ENCODE peak calls at places on chromosomes 12 and 14, in eight cellular contexts. Z, J, C, N, D, E, T and S are unnamed samples.

GRCh38 chr12:65615091-65615490 is 209.2 kb upstream of the HMGA2 start:
- DNase-seq in J (no peak), E (no peak), N (no peak), Z (peak; percentile 95), D (no peak), C (no peak), T (no peak), S (no peak)

GRCh38 chr12:106128526-106129430 is 10.0 kb downstream of the NUAK1 start:
- DNase-seq in N (no peak), T (no peak), D (no peak), Z (no peak), J (no peak), C (no peak), E (no peak), S (no peak)

GRCh38 chr12:65651060-65651459 is 173.2 kb upstream of the HMGA2 start:
- DNase-seq in E (no peak), T (no peak), Z (no peak), D (no peak), C (no peak), J (no peak), N (no peak), S (no peak)

GRCh38 chr12:89880695-89881350 is 172.2 kb upstream of the ATP2B1 start:
- DNase-seq in T (no peak), C (no peak), D (no peak), J (no peak), N (peak; percentile 69), Z (no peak), E (peak; percentile 82), S (no peak)

GRCh38 chr14:24215495-24216344 is at the start of gene MDP1:
- DNase-seq in Z (peak; percentile 82), T (peak; percentile 86), J (peak; percentile 82), N (peak; percentile 91), D (peak; percentile 82), E (peak; percentile 93), C (peak; percentile 85), S (peak; percentile 93)

GRCh38 chr12:49133014-49133413 is 1.8 kb upstream of the TUBA1B start:
- DNase-seq in C (no peak), T (no peak), J (no peak), Z (no peak), N (no peak), E (peak; percentile 27), D (no peak), S (no peak)

GRCh38 chr12:78959556-78959955 is 95.0 kb downstream of the SYT1 start:
- DNase-seq in N (no peak), J (no peak), D (no peak), E (no peak), Z (no peak), C (no peak), T (no peak), S (no peak)

GRCh38 chr12:59940676-59941342 is 345.0 kb downstream of the SLC16A7 start:
- DNase-seq in T (no peak), Z (peak; percentile 13), C (no peak), E (no peak), D (no peak), J (no peak), N (no peak), S (no peak)

GRCh38 chr14:68250950-68251765 is 431.6 kb downstream of the RAD51B start:
- DNase-seq in E (peak; percentile 73), D (no peak), J (no peak), T (no peak), N (no peak), Z (no peak), C (no peak), S (no peak)

GRCh38 chr14:68254669-68255527 is 435.3 kb downstream of the RAD51B start:
- DNase-seq in T (no peak), J (no peak), Z (peak; percentile 44), C (no peak), E (no peak), N (no peak), D (no peak), S (no peak)

GRCh38 chr14:68251766-68252100 is 432.2 kb downstream of the RAD51B start:
- DNase-seq in T (no peak), D (no peak), E (peak; percentile 59), C (no peak), J (no peak), Z (no peak), N (no peak), S (no peak)

GRCh38 chr14:68253878-68254528 is 434.4 kb downstream of the RAD51B start:
- DNase-seq in J (no peak), N (no peak), D (no peak), T (no peak), Z (no peak), E (no peak), C (no peak), S (no peak)

DNA sequence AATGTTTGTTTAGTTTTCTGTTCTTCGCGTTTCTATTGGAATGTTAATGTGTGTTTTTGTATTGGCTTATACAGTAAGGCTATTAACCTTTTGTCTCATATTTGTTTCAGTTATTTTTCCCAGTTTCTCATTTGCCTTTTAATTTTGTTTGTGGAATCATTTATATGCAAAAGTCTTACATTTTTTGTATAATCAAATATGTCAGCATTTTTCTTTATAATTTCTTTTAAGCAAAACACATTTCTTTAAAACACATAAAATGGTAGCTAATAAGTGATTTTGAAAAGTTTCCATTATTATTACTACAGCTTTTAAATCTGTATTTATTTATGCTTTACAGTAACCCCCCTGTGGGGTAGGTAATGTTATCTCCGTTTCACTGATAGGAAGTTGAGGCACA is 433.8 kb downstream of the RAD51B start:
- DNase-seq in J (no peak), N (no peak), E (no peak), C (no peak), Z (no peak), D (no peak), T (no peak), S (no peak)
- H3K4me1 ChIP-seq in J (peaks cover 26% of the 10 kb centered on the region), N (peaks cover 27% of the 10 kb centered on the region), E (peaks cover 74% of the 10 kb centered on the region), C (peaks cover 4% of the 10 kb centered on the region), Z (peaks cover 28% of the 10 kb centered on the region), D (peaks cover 22% of the 10 kb centered on the region), T (peaks cover 24% of the 10 kb centered on the region), S (peaks cover 37% of the 10 kb centered on the region)

DNA sequence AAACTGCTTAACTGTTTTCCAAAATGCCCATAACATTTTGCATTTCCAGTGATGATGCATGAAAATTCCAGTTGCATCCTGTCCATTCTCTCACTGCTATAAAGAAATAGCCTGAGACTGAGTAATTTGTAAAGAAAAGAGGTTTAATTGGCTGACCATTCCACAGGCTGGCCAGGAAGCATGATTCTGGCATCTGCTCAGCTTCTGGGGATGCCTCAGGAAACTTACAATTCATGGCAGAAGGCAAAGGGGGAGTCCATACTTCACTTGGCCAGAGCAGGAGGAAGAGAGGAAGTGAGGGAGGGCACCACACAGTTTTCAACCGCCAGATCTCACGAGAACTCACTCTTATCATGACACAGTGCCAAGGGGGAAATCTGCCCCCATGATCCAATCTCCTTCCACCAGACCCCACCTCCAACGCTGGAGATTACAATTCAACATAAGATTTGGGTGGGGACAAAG is 18.2 kb upstream of the CLEC2D start:
- DNase-seq in Z (peak; percentile 86), N (peak; percentile 59), C (no peak), E (peak; percentile 60), J (no peak), D (no peak), T (no peak), S (no peak)
- H3K4me3 ChIP-seq in Z (no peak overlapping the region), N (peak overlapping the region; percentile 81), C (no peak overlapping the region), E (peak overlapping the region; percentile 91), J (no peak overlapping the region), D (no peak overlapping the region), T (no peak overlapping the region), S (no peak overlapping the region)

DNA sequence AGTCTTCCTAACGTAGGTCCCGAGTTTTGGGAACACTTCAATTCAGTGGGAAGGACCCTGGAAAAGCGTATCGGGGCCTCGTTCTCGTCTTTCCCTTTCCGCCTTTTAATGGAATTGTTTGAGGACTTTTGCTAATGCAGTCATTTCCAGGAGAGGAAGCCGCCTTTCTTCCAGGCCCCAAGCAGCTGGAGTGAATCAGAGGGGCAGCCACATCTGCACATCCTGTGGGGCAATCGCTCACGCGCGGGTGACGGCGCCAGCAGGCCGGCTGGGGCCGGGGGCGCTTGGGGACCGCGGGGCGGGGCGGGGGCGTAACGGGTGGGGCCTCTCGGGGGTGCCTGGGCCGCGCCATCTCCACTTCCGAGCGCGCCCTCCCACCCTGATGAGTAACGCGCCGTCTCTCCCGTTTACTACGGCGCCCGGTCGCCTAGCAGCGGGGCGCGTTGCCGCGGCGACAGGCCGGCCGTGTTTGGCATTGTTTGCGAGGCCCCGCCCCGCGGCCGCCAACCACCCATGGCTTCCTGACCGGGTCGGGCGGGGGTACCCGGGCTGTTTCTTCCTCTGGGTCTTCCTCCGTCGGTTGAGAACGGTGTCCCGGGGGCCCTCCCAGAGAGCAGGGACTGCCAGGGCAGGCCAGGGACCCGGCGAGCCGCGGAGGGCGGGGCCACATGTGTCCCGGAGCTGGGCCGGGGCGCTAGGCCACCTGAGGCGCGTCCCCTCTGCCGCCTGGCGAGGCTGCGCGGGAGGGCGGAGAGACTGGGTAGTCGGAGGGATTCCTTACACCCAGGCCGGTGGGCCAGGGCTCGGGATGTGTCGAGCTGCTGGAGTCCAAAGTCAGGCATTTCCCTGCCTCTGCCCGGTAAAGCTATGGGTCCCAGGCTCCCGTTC is 2.3 kb downstream of the GSG1 start:
- DNase-seq in J (peak; percentile 86), N (peak; percentile 94), D (peak; percentile 94), C (peak; percentile 91), E (peak; percentile 88), T (peak; percentile 88), Z (peak; percentile 88), S (peak; percentile 94)
- H3K4me1 ChIP-seq in J (peaks cover 29% of the 10 kb centered on the region), N (peaks cover 27% of the 10 kb centered on the region), D (peaks cover 7% of the 10 kb centered on the region), C (peaks cover 10% of the 10 kb centered on the region), E (peaks cover 36% of the 10 kb centered on the region), T (peaks cover 18% of the 10 kb centered on the region), Z (peaks cover 39% of the 10 kb centered on the region), S (peaks cover 60% of the 10 kb centered on the region)

GRCh38 chr12:52788876-52789636 is 6.9 kb downstream of the KRT3 start:
- DNase-seq in D (no peak), J (no peak), N (no peak), Z (no peak), T (no peak), C (no peak), E (no peak), S (no peak)

GRCh38 chr12:52788111-52788875 is 7.6 kb downstream of the KRT3 start:
- DNase-seq in C (no peak), T (no peak), D (no peak), E (no peak), N (no peak), Z (no peak), J (no peak), S (no peak)

GRCh38 chr12:52791271-52792184 is 4.4 kb downstream of the KRT3 start:
- DNase-seq in E (no peak), D (no peak), C (no peak), Z (no peak), N (no peak), J (no peak), T (no peak), S (no peak)

GRCh38 chr12:52790427-52791270 is 5.3 kb downstream of the KRT3 start:
- DNase-seq in D (no peak), J (no peak), Z (no peak), T (no peak), N (no peak), C (no peak), E (no peak), S (no peak)

DNA sequence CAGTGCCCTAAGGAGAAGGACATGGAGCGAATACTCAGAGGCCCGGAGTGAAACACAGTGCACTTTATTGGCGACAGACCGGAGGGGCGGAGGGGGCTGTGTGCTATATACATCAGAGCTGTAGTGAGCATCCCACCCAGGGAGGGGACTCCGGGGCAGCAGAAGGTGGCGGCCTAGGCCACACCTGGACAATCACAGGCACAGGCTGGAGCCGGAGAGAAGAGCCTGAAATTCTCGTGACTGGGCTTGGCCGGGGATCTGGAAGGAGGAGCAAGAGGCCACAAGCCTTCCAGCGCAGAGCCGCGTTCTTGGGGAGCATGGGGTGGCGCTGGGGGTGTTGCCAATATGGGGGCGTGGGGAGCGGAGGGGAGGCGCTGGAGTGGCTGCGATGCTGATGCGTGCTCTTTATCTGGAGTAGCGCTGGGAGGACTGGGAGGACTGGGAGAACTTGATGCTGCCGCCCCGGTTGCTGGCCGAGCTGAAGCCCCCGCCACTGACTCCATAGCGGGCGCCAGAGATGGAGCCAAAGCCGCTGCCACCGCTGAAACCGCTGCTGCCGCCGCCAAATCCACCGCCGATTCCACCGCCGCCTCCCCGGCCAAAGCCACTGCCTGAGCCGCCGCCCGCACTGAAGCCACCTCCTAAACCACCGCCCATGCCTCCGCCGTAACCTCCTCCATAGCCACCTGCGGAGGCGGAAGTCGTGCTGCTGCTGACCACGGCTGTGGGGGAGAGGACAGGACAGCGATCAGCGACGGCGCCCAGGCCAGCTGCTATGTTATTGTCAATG is 6.1 kb downstream of the KRT3 start:
- DNase-seq in C (no peak), N (no peak), J (no peak), Z (peak; percentile 11), T (peak; percentile 39), E (no peak), D (no peak), S (no peak)
- H3K4me3 ChIP-seq in C (no peak overlapping the region), N (no peak overlapping the region), J (no peak overlapping the region), Z (no peak overlapping the region), T (no peak overlapping the region), E (no peak overlapping the region), D (no peak overlapping the region), S (no peak overlapping the region)